ENCODE peak calls at places on chromosomes 1 and 21, in nine cellular contexts. C, A, D, P, J, E, V, M and K are unnamed samples.

GRCh38 chr1:84141177-84142003 is 2.7 kb upstream of the PRKACB start:
- DNase-seq in J (no peak), M (no peak), E (peak; percentile 48), A (peak; percentile 46), D (no peak), V (peak; percentile 9), C (no peak), P (peak; percentile 68), K (no peak)

GRCh38 chr1:46039571-46040052 is 92.8 kb downstream of the PIK3R3 start:
- DNase-seq in C (no peak), P (peak; percentile 46), A (peak; percentile 22), J (peak; percentile 70), E (peak; percentile 66), M (no peak), D (no peak), V (no peak), K (no peak)

GRCh38 chr1:41774486-41774990 is 144.2 kb downstream of the HIVEP3 start:
- DNase-seq in C (no peak), P (peak; percentile 36), A (no peak), D (no peak), M (no peak), E (no peak), V (no peak), J (no peak), K (no peak)

GRCh38 chr1:85262985-85263384 is 3.5 kb upstream of the C1orf52 start:
- DNase-seq in C (no peak), A (no peak), P (no peak), E (no peak), M (no peak), J (no peak), D (no peak), V (no peak), K (no peak)

GRCh38 chr1:214423045-214423444 is 128.4 kb downstream of the PTPN14 start:
- DNase-seq in V (no peak), D (no peak), P (no peak), E (no peak), A (no peak), M (no peak), J (no peak), C (no peak), K (no peak)

GRCh38 chr1:113784104-113784779 is 25.0 kb upstream of the PHTF1 start:
- DNase-seq in V (peak; percentile 72), C (no peak), J (no peak), A (no peak), M (no peak), P (no peak), E (peak; percentile 13), D (no peak), K (no peak)

GRCh38 chr21:42681296-42682206 is 28.1 kb downstream of the PDE9A start:
- DNase-seq in D (no peak), M (no peak), J (no peak), C (no peak), A (no peak), P (no peak), V (no peak), E (no peak), K (no peak)

GRCh38 chr1:41545996-41546938 is 61.8 kb upstream of the EDN2 start:
- DNase-seq in V (no peak), M (no peak), C (no peak), J (no peak), D (no peak), E (peak; percentile 8), A (no peak), P (peak; percentile 27), K (no peak)

GRCh38 chr1:157353546-157353945 is 198.8 kb downstream of the FCRL5 start:
- DNase-seq in M (no peak), V (peak; percentile 36), C (no peak), E (no peak), P (no peak), J (no peak), A (no peak), D (no peak), K (no peak)

GRCh38 chr1:199272690-199273089 is 633.9 kb downstream of the PTPRC start:
- DNase-seq in A (peak; percentile 96), M (no peak), D (peak; percentile 92), P (peak; percentile 85), J (no peak), V (no peak), E (peak; percentile 97), C (no peak), K (peak; percentile 35)

GRCh38 chr1:179754031-179754624 is 11.0 kb downstream of the FAM163A start:
- DNase-seq in D (no peak), P (peak; percentile 65), A (peak; percentile 62), J (no peak), V (no peak), M (no peak), E (peak; percentile 69), C (no peak), K (no peak)

GRCh38 chr1:169155675-169156074 is 49.2 kb downstream of the ATP1B1 start:
- DNase-seq in D (no peak), A (no peak), J (no peak), E (no peak), P (no peak), V (no peak), C (no peak), M (no peak), K (no peak)

GRCh38 chr1:4001461-4001860 is 101.4 kb upstream of the C1orf174 start:
- DNase-seq in J (no peak), M (no peak), C (no peak), A (no peak), D (no peak), V (no peak), E (no peak), P (no peak), K (no peak)

GRCh38 chr1:94727846-94728715 is 92.1 kb upstream of the SLC44A3 start:
- DNase-seq in M (no peak), V (no peak), E (peak; percentile 92), A (peak; percentile 93), C (no peak), D (peak; percentile 91), J (no peak), P (peak; percentile 92), K (peak; percentile 73)

GRCh38 chr1:110136911-110137310 is 13.4 kb upstream of the SLC6A17 start:
- DNase-seq in J (no peak), M (no peak), E (peak; percentile 5), V (peak; percentile 66), P (no peak), C (peak; percentile 64), D (no peak), A (no peak), K (no peak)

GRCh38 chr1:23951646-23952095 is 8.0 kb upstream of the PNRC2 start:
- DNase-seq in A (peak; percentile 85), V (no peak), M (no peak), C (no peak), D (peak; percentile 51), P (peak; percentile 57), E (peak; percentile 82), J (no peak), K (peak; percentile 84)

GRCh38 chr1:111006556-111006955 is 42.8 kb upstream of the LRIF1 start:
- DNase-seq in J (no peak), P (no peak), A (no peak), E (no peak), M (no peak), V (no peak), D (no peak), C (no peak), K (no peak)

GRCh38 chr1:173224280-173224886 is 17.3 kb upstream of the TNFSF4 start:
- DNase-seq in D (no peak), V (no peak), J (no peak), P (no peak), A (peak; percentile 36), C (no peak), E (peak; percentile 28), M (no peak), K (no peak)

GRCh38 chr1:116694524-116694923 is 27.0 kb upstream of the IGSF3 start:
- DNase-seq in J (no peak), V (no peak), E (no peak), P (no peak), M (no peak), C (no peak), D (no peak), A (no peak), K (no peak)

GRCh38 chr1:43639990-43640794 is 9.8 kb upstream of the KDM4A start:
- DNase-seq in J (no peak), M (no peak), C (no peak), D (no peak), P (no peak), A (no peak), V (no peak), E (no peak), K (no peak)

GRCh38 chr1:190477687-190478192 is at the start of gene BRINP3:
- DNase-seq in J (no peak), E (no peak), P (peak; percentile 10), A (peak; percentile 8), M (no peak), D (no peak), C (no peak), V (no peak), K (no peak)
- H3K4me3 ChIP-seq in J (peak within 1 kb of the TSS; percentile 31), E (peak within 1 kb of the TSS; percentile 49), P (peak within 1 kb of the TSS; percentile 76), A (peak within 1 kb of the TSS; percentile 38), M (no peak within 1 kb of the TSS), D (no peak within 1 kb of the TSS), C (peak within 1 kb of the TSS; percentile 61), V (peak within 1 kb of the TSS; percentile 54), K (peak within 1 kb of the TSS; percentile 50)

GRCh38 chr21:46284722-46285121 is 689 bp downstream of the MCM3AP start:
- DNase-seq in E (no peak), A (no peak), D (no peak), C (no peak), V (no peak), J (no peak), P (no peak), M (no peak), K (no peak)
- H3K4me3 ChIP-seq in E (peak overlapping the region; percentile 80), A (peak overlapping the region; percentile 75), D (peak overlapping the region; percentile 98), C (peak overlapping the region; percentile 85), V (peak overlapping the region; percentile 73), J (no peak overlapping the region), P (peak overlapping the region; percentile 99), M (peak overlapping the region; percentile 69), K (peak overlapping the region; percentile 51)

GRCh38 chr1:38915352-38915948 is 26.2 kb downstream of the RHBDL2 start:
- DNase-seq in J (no peak), D (no peak), C (no peak), M (no peak), E (peak; percentile 14), P (no peak), A (no peak), V (no peak), K (no peak)
- H3K4me3 ChIP-seq in J (no peak overlapping the region), D (no peak overlapping the region), C (no peak overlapping the region), M (no peak overlapping the region), E (no peak overlapping the region), P (no peak overlapping the region), A (no peak overlapping the region), V (no peak overlapping the region), K (no peak overlapping the region)

DNA sequence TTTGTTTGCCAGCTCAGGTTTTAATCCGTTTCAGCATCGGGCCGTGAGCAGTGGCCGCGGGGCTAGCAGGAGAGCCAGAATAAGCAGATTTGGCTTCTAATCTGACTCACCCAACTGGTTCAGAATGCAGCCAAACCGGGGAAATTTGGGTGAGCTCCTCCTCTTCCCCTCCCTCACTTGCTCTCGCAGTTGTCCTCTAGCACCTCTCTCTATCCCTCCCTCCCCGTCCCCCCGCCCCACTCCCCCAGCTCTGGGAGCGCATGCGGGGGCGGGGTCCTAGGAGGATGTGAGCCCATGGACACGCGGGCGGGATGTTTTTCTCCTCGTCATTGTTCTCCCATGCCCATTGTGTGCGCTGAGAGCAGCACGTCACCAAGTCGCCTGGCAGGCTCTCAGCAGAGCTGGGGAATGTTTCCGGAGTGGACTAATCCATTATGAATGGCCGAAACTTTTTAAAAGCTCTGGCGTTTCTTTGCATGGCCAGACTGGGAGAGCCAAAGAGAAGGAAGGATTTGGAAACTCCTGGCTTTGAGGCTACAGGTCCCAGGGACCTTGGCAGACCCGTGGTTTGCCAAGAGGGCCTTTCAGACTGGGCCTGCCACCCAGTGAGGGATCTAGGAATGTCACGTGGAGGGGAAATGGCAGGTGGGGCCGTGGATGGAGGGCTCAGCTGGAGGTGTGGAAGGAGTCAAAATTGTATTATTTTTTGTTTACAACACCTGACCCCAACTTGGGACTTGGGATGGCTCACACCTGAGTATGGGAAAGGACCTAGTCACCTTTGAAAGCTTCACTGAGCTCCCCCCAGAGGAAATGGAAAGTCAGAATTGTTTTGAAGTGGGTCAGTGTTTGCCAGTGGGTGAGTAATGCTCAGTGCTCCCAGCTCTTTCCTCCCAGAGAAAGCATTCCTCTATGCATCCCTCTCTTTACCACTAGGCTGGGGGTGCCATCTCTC is 39.2 kb downstream of the CDK18 start:
- DNase-seq in V (no peak), A (peak; percentile 77), M (no peak), D (peak; percentile 81), E (peak; percentile 52), J (peak; percentile 74), P (peak; percentile 77), C (peak; percentile 68), K (peak; percentile 28)
- H3K4me3 ChIP-seq in V (no peak overlapping the region), A (peak overlapping the region; percentile 20), M (no peak overlapping the region), D (peak overlapping the region; percentile 21), E (peak overlapping the region; percentile 8), J (peak overlapping the region; percentile 2), P (peak overlapping the region; percentile 69), C (peak overlapping the region; percentile 54), K (no peak overlapping the region)